ENCODE peak calls at places on chromosomes 3 and 15, in seven cellular contexts. X, Y, H, L, O, V and T are unnamed samples.

GRCh38 chr15:78695849-78696248 is 54.8 kb upstream of the CHRNB4 start:
- DNase-seq in X (no peak), Y (no peak), H (no peak), L (no peak), O (peak; percentile 21), V (no peak), T (no peak)

GRCh38 chr3:56593455-56594158 is 36.6 kb downstream of the CCDC66 start:
- DNase-seq in X (peak; percentile 12), Y (no peak), H (no peak), L (no peak), O (no peak), V (no peak), T (no peak)

GRCh38 chr3:11679964-11680363 is 36.2 kb upstream of the VGLL4 start:
- DNase-seq in X (no peak), Y (no peak), H (no peak), L (no peak), O (no peak), V (no peak), T (no peak)

GRCh38 chr3:112774293-112774926 is 72.3 kb downstream of the CD200R1L start:
- DNase-seq in X (no peak), Y (no peak), H (no peak), L (peak; percentile 18), O (no peak), V (no peak), T (peak; percentile 82)

GRCh38 chr3:29128004-29128403 is 152.9 kb upstream of the RBMS3 start:
- DNase-seq in X (no peak), Y (no peak), H (no peak), L (peak; percentile 0), O (no peak), V (no peak), T (no peak)

GRCh38 chr3:181718416-181718815 is 6.7 kb downstream of the SOX2 start:
- DNase-seq in X (no peak), Y (no peak), H (no peak), L (no peak), O (no peak), V (no peak), T (no peak)

GRCh38 chr3:80113331-80113730 is 345.5 kb upstream of the ROBO1 start:
- DNase-seq in X (no peak), Y (no peak), H (no peak), L (no peak), O (no peak), V (no peak), T (no peak)

GRCh38 chr15:95557226-95558046 is 773.1 kb upstream of the NR2F2 start:
- DNase-seq in X (no peak), Y (no peak), H (no peak), L (no peak), O (peak; percentile 18), V (no peak), T (peak; percentile 93)

GRCh38 chr15:96270581-96271172 is 59.8 kb upstream of the NR2F2 start:
- DNase-seq in X (no peak), Y (no peak), H (no peak), L (no peak), O (no peak), V (no peak), T (peak; percentile 77)